ENCODE peak calls at places on chromosomes 5 and 9, in five cellular contexts. U is activated T-cell treated with anti-CD3 and anti-CD28 coated beads, Interleukin-2, amount 50 U/mL, for 1 hour; L is CD4-positive, alpha-beta T cell; C is islet precursor cell; M is endodermal cell. G is an unnamed sample.

GRCh38 chr9:29691758-29692407 is 2118.6 kb upstream of the C9orf72 start:
- DNase-seq in U (no peak), L (no peak), C (peak), M (peak), G (peak)

GRCh38 chr9:131747352-131747751 is 7.5 kb upstream of the RAPGEF1 start:
- DNase-seq in U (no peak), L (no peak), C (no peak), M (no peak), G (peak)

GRCh38 chr9:130535818-130536521 is 43.4 kb upstream of the FUBP3 start:
- DNase-seq in U (no peak), L (no peak), C (peak), M (peak), G (peak)

GRCh38 chr5:160506006-160507004 is 84.7 kb downstream of the PTTG1 start:
- DNase-seq in U (peak), L (peak), C (peak), M (peak), G (peak)

GRCh38 chr9:110142868-110143866 is 64.8 kb downstream of the C9orf152 start:
- DNase-seq in U (no peak), L (no peak), C (no peak), M (peak), G (no peak)

GRCh38 chr9:120886490-120886967 is 9.5 kb upstream of the PHF19 start:
- DNase-seq in U (no peak), L (no peak), C (peak), M (no peak), G (no peak)

GRCh38 chr5:138351056-138351455 is 1.4 kb upstream of the KDM3B start:
- DNase-seq in U (no peak), L (no peak), C (no peak), M (peak), G (no peak)

GRCh38 chr9:68551191-68551590 is 10.5 kb upstream of the TMEM252 start:
- DNase-seq in U (no peak), L (no peak), C (no peak), M (no peak), G (no peak)

GRCh38 chr9:93667627-93668026 is 91.2 kb downstream of the PHF2 start:
- DNase-seq in U (no peak), L (no peak), C (no peak), M (peak), G (no peak)

GRCh38 chr5:149747141-149747832 is 17.2 kb downstream of the PPARGC1B start:
- DNase-seq in U (no peak), L (no peak), C (no peak), M (peak), G (no peak)

GRCh38 chr5:151450605-151451004 is 3.2 kb downstream of the SLC36A1 start:
- DNase-seq in U (no peak), L (no peak), C (no peak), M (no peak), G (no peak)

GRCh38 chr9:137445930-137446431 is 4.8 kb upstream of the ENTPD8 start:
- DNase-seq in U (no peak), L (no peak), C (no peak), M (no peak), G (no peak)

GRCh38 chr5:135466178-135467050 is 14.3 kb upstream of the TIFAB start:
- DNase-seq in U (peak), L (peak), C (peak), M (peak), G (peak)

GRCh38 chr5:88539642-88540476 is 271.2 kb upstream of the TMEM161B start:
- DNase-seq in U (no peak), L (no peak), C (no peak), M (no peak), G (no peak)

GRCh38 chr5:73274121-73274520 is 101.1 kb downstream of the TMEM174 start:
- DNase-seq in U (no peak), L (no peak), C (no peak), M (no peak), G (no peak)

GRCh38 chr5:107671742-107672211 is 1.0 kb upstream of the EFNA5 start:
- DNase-seq in U (no peak), L (no peak), C (no peak), M (peak), G (peak)

GRCh38 chr9:107614765-107615164 is 125.2 kb upstream of the KLF4 start:
- DNase-seq in U (no peak), L (no peak), C (no peak), M (no peak), G (no peak)

GRCh38 chr9:100466828-100467220 is 6.1 kb upstream of the TMEFF1 start:
- DNase-seq in U (no peak), L (no peak), C (no peak), M (no peak), G (no peak)

GRCh38 chr9:92324889-92325268 is 271 bp downstream of the NOL8 start:
- DNase-seq in U (no peak), L (no peak), C (no peak), M (no peak), G (no peak)

GRCh38 chr9:131530546-131530929 is 525 bp downstream of the UCK1 start:
- DNase-seq in U (no peak), L (no peak), C (peak), M (peak), G (peak)

GRCh38 chr9:126631254-126631653 is 17.5 kb downstream of the LMX1B start:
- DNase-seq in U (no peak), L (no peak), C (no peak), M (peak), G (peak)

GRCh38 chr9:129669141-129669718 is 3.8 kb downstream of the PRRX2 start:
- DNase-seq in U (no peak), L (no peak), C (no peak), M (no peak), G (no peak)

GRCh38 chr5:134626369-134627014 is 6.1 kb downstream of the SAR1B start:
- DNase-seq in U (no peak), L (no peak), C (no peak), M (no peak), G (no peak)

GRCh38 chr9:135137398-135137832 is 49.9 kb downstream of the OLFM1 start:
- DNase-seq in U (no peak), L (no peak), C (peak), M (peak), G (peak)

GRCh38 chr5:160263326-160263850 is 34.1 kb downstream of the FABP6 start:
- DNase-seq in U (no peak), L (no peak), C (no peak), M (no peak), G (no peak)

GRCh38 chr9:93079371-93079770 is 16.6 kb upstream of the CARD19 start:
- DNase-seq in U (peak), L (no peak), C (peak), M (peak), G (no peak)

GRCh38 chr5:121246971-121247370 is 604.7 kb upstream of the FTMT start:
- DNase-seq in U (no peak), L (no peak), C (no peak), M (no peak), G (no peak)